ENCODE peak calls at places on chromosomes 5 and 9, in nine cellular contexts. W is activated T-helper 1 cell treated with anti-CD3 and anti-CD28 coated beads, Interleukin-12 subunit alpha, Interleukin-12 subunit beta, Interleukin-2, Interleukin-4 antibody, amounts not matched to agents 30 ng/mL and 10 ng/mL and 1 ng/mL, durations not matched to agents 14 hours and 24 hours and 36 hours; D is neural progenitor cell; V is NCI-H1417; C is substantia nigra; K is LoVo; J is choroid plexus epithelial cell; E is amniotic stem cell; Z is skeletal muscle cell. Y is an unnamed sample.

GRCh38 chr9:75087279-75087823 is 604 bp downstream of the NMRK1 start:
- DNase-seq in Z (no peak), K (peak), W (peak), C (peak), J (peak), V (no peak), D (peak), E (no peak), Y (peak)

GRCh38 chr9:123282343-123283047 is 14.1 kb upstream of the STRBP start:
- DNase-seq in W (no peak), K (peak), E (no peak), D (no peak), Z (no peak), V (no peak), J (no peak), C (no peak), Y (no peak)

GRCh38 chr5:174410716-174411512 is 313.5 kb upstream of the MSX2 start:
- DNase-seq in V (no peak), W (no peak), K (no peak), C (no peak), J (no peak), E (peak), D (no peak), Z (no peak), Y (no peak)

GRCh38 chr9:73402081-73403028 is 250.7 kb downstream of the ANXA1 start:
- DNase-seq in Z (no peak), C (no peak), W (no peak), D (no peak), J (no peak), V (no peak), E (no peak), K (no peak), Y (no peak)

GRCh38 chr5:114192108-114192507 is 169.8 kb upstream of the KCNN2 start:
- DNase-seq in D (no peak), Z (peak), V (no peak), E (no peak), W (no peak), J (peak), K (no peak), C (no peak), Y (no peak)

GRCh38 chr9:16515207-16515606 is 355.3 kb downstream of the BNC2 start:
- DNase-seq in D (peak), Z (no peak), V (no peak), C (no peak), J (no peak), E (no peak), K (no peak), W (no peak), Y (no peak)

GRCh38 chr5:147464211-147464610 is 45.7 kb downstream of the DPYSL3 start:
- DNase-seq in D (peak), V (peak), K (no peak), Z (no peak), C (no peak), W (no peak), E (no peak), J (peak), Y (peak)

GRCh38 chr5:178477224-178478201 is 112.7 kb downstream of the COL23A1 start:
- DNase-seq in E (no peak), V (no peak), C (no peak), Z (no peak), D (no peak), W (no peak), K (no peak), J (no peak), Y (no peak)

GRCh38 chr9:126497673-126498255 is 116.0 kb upstream of the LMX1B start:
- DNase-seq in W (no peak), Z (no peak), K (no peak), J (no peak), E (no peak), D (no peak), V (no peak), C (no peak), Y (no peak)

GRCh38 chr5:126003309-126003708 is 419.9 kb upstream of the GRAMD2B start:
- DNase-seq in J (peak), D (peak), E (peak), C (peak), V (no peak), K (no peak), Z (peak), W (no peak), Y (no peak)

GRCh38 chr9:90999425-91000397 is 198.1 kb downstream of the SYK start:
- DNase-seq in K (no peak), E (no peak), J (no peak), V (no peak), Z (peak), W (no peak), C (peak), D (no peak), Y (no peak)

GRCh38 chr9:37309136-37309535 is 113.4 kb upstream of the GRHPR start:
- DNase-seq in D (peak), E (no peak), C (no peak), J (peak), K (no peak), W (no peak), Z (no peak), V (no peak), Y (no peak)

GRCh38 chr9:131469951-131470350 is 32.8 kb upstream of the POMT1 start:
- DNase-seq in D (no peak), V (no peak), W (no peak), E (no peak), Z (no peak), C (no peak), J (no peak), K (no peak), Y (no peak)

GRCh38 chr5:161541-162110 is 29.7 kb upstream of the LRRC14B start:
- DNase-seq in W (no peak), C (no peak), Z (no peak), K (no peak), E (no peak), D (no peak), V (no peak), J (no peak), Y (no peak)

GRCh38 chr9:124511426-124511840 is 4.2 kb upstream of the NR5A1 start:
- DNase-seq in K (no peak), J (no peak), V (no peak), W (no peak), Z (no peak), D (no peak), C (no peak), E (no peak), Y (no peak)

GRCh38 chr9:96418920-96419690 is 935 bp upstream of the ZNF367 start:
- DNase-seq in J (peak), C (peak), E (peak), D (peak), K (peak), W (peak), V (peak), Z (no peak), Y (peak)

GRCh38 chr9:95807326-95807947 is 68.1 kb upstream of the ERCC6L2 start:
- DNase-seq in K (no peak), V (no peak), J (peak), D (no peak), Z (peak), W (no peak), E (no peak), C (no peak), Y (no peak)

GRCh38 chr9:110546411-110546871 is 33.1 kb downstream of the SVEP1 start:
- DNase-seq in J (no peak), Z (no peak), K (no peak), C (no peak), E (no peak), D (no peak), V (no peak), W (no peak), Y (no peak)

GRCh38 chr5:14665110-14665822 is 748 bp downstream of the OTULIN start:
- DNase-seq in V (peak), D (peak), Z (no peak), K (peak), C (peak), J (peak), W (no peak), E (no peak), Y (peak)

GRCh38 chr5:139776856-139777255 is 18.8 kb upstream of the PSD2 start:
- DNase-seq in C (no peak), K (no peak), D (no peak), E (no peak), Z (no peak), V (no peak), J (no peak), W (no peak), Y (no peak)

GRCh38 chr5:127572930-127573329 is 55.5 kb downstream of the PRRC1 start:
- DNase-seq in W (no peak), V (no peak), Z (no peak), D (no peak), C (no peak), J (peak), K (no peak), E (no peak), Y (no peak)

GRCh38 chr5:126070481-126070880 is 352.7 kb upstream of the GRAMD2B start:
- DNase-seq in C (no peak), E (no peak), Z (no peak), W (no peak), D (no peak), J (no peak), K (no peak), V (no peak), Y (no peak)

GRCh38 chr9:127173063-127173462 is 50.6 kb upstream of the ANGPTL2 start:
- DNase-seq in C (no peak), D (no peak), W (no peak), E (no peak), J (no peak), Z (no peak), K (no peak), V (no peak), Y (no peak)

GRCh38 chr9:112921549-112921948 is 30.9 kb upstream of the SLC46A2 start:
- DNase-seq in V (peak), K (peak), D (peak), C (peak), Z (peak), W (no peak), E (peak), J (peak), Y (no peak)